ENCODE peak calls at places on chromosomes 2 and 18, in four cellular contexts. J is stomach, L is K562, M is H1. V is an unnamed sample.

GRCh38 chr18:79568543-79569205 is 110.9 kb upstream of the CTDP1 start:
- DNase-seq in J (peak), L (no peak), M (no peak), V (peak)

GRCh38 chr2:102144128-102144527 is 1.6 kb downstream of the IL1R1 start:
- DNase-seq in J (no peak), L (no peak), M (no peak), V (no peak)

GRCh38 chr2:238320648-238321281 is 447 bp downstream of the TRAF3IP1 start:
- DNase-seq in J (no peak), L (no peak), M (no peak), V (peak)

GRCh38 chr2:127138281-127138680 is 31.3 kb upstream of the BIN1 start:
- DNase-seq in J (no peak), L (no peak), M (no peak), V (no peak)

GRCh38 chr2:187566712-187567111 is 12.5 kb upstream of the TFPI start:
- DNase-seq in J (no peak), L (no peak), M (no peak), V (no peak)

GRCh38 chr18:28041366-28041765 is 135.6 kb downstream of the CDH2 start:
- DNase-seq in J (no peak), L (no peak), M (no peak), V (no peak)

GRCh38 chr2:192190474-192190873 is 4.3 kb downstream of the TMEFF2 start:
- DNase-seq in J (no peak), L (peak), M (no peak), V (no peak)

GRCh38 chr2:186256540-186256939 is 229.5 kb upstream of the ZC3H15 start:
- DNase-seq in J (no peak), L (no peak), M (no peak), V (no peak)

GRCh38 chr2:241211276-241211675 is 22.8 kb downstream of the ANO7 start:
- DNase-seq in J (no peak), L (no peak), M (no peak), V (no peak)

GRCh38 chr2:32485399-32485798 is 128.6 kb downstream of the BIRC6 start:
- DNase-seq in J (no peak), L (no peak), M (no peak), V (no peak)

GRCh38 chr18:31716362-31716761 is 32.0 kb upstream of the B4GALT6 start:
- DNase-seq in J (no peak), L (no peak), M (no peak), V (no peak)

GRCh38 chr18:48804856-48805610 is 145.7 kb downstream of the SMAD7 start:
- DNase-seq in J (peak), L (no peak), M (no peak), V (peak)

GRCh38 chr2:227191367-227191766 is 26.9 kb downstream of the COL4A3 start:
- DNase-seq in J (no peak), L (no peak), M (peak), V (no peak)

GRCh38 chr2:46828039-46828438 is 87.6 kb downstream of the MCFD2 start:
- DNase-seq in J (no peak), L (no peak), M (no peak), V (no peak)

GRCh38 chr2:75403991-75404428 is 156.7 kb downstream of the EVA1A start:
- DNase-seq in J (no peak), L (peak), M (peak), V (no peak)

GRCh38 chr2:143209570-143210445 is 80.6 kb downstream of the ARHGAP15 start:
- DNase-seq in J (no peak), L (no peak), M (no peak), V (no peak)

GRCh38 chr2:237904806-237905599 is 45.6 kb downstream of the RAMP1 start:
- DNase-seq in J (no peak), L (no peak), M (no peak), V (peak)

GRCh38 chr2:108620656-108621055 is 86.4 kb downstream of the LIMS1 start:
- DNase-seq in J (no peak), L (no peak), M (no peak), V (no peak)

GRCh38 chr2:183164111-183165015 is 40.1 kb downstream of the NUP35 start:
- DNase-seq in J (no peak), L (no peak), M (no peak), V (no peak)

GRCh38 chr2:144832048-144832447 is 312.1 kb upstream of the ZEB2 start:
- DNase-seq in J (no peak), L (no peak), M (no peak), V (no peak)

GRCh38 chr18:50154420-50154819 is 40.5 kb downstream of the MYO5B start:
- DNase-seq in J (no peak), L (no peak), M (no peak), V (no peak)

GRCh38 chr18:50151876-50152275 is 43.1 kb downstream of the MYO5B start:
- DNase-seq in J (no peak), L (peak), M (no peak), V (no peak)

GRCh38 chr18:50155406-50155805 is 39.5 kb downstream of the MYO5B start:
- DNase-seq in J (no peak), L (no peak), M (no peak), V (no peak)

GRCh38 chr18:50152900-50153299 is 42.0 kb downstream of the MYO5B start:
- DNase-seq in J (no peak), L (no peak), M (no peak), V (no peak)
- H3K27ac ChIP-seq in J (no peak), L (no peak), M (no peak), V (no peak)

DNA sequence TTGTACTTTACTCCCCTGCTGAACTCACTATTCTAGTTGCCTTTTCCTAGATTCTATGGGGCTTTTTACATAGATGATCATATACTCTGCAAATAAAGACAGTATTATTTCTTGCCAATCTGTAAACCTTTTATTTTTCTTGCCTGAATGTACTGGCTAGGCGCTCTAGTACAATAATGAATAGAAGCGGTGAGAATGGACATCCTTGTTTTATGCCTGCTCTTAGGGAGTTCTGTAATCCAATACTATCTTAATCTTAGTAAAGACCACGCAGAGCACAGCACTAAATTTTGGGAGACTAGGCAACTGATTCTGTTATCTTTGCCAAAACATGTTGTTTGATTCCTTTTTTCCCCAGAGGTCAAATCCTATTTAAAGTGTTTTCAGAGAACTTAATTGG is 7.0 kb downstream of the KRCC1 start:
- DNase-seq in J (no peak), L (no peak), M (no peak), V (no peak)
- TF ChIP-seq EP300 in J (no peak), L (no peak), M (no peak), V (no peak)

GRCh38 chr18:41391616-41392610 is 563.1 kb upstream of the PIK3C3 start:
- DNase-seq in J (peak), L (no peak), M (peak), V (no peak)

GRCh38 chr18:41395695-41396094 is 559.3 kb upstream of the PIK3C3 start:
- DNase-seq in J (no peak), L (no peak), M (no peak), V (no peak)

GRCh38 chr18:41389936-41390667 is 564.9 kb upstream of the PIK3C3 start:
- DNase-seq in J (no peak), L (no peak), M (no peak), V (no peak)
- H3K27ac ChIP-seq in J (no peak), L (no peak), M (no peak), V (no peak)

GRCh38 chr2:20615466-20616241 is 35.2 kb downstream of the HS1BP3 start:
- DNase-seq in J (peak), L (no peak), M (no peak), V (peak)
- TF ChIP-seq EP300 in J (peak), L (no peak), M (no peak), V (no peak)

DNA sequence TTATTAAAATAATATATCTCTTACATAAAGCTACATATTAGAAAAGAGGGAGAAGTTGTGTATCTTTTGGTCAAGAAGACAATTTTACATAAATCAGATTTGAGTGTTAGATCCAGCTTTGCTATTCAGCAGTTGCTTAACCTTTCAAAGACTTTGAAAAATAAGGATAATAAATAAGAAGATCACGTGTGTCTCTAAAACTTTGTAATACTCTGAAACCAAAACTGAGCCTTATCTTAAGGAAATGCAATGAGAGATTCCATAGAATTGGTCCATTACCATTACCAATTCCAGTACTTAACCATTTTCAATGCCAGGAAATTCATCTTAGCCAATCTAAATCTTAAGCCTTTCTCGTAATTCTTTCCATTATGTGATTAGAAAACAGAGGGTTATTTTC is 89.2 kb upstream of the COL5A2 start:
- DNase-seq in J (no peak), L (no peak), M (no peak), V (no peak)
- H3K27ac ChIP-seq in J (no peak), L (no peak), M (no peak), V (no peak)

DNA sequence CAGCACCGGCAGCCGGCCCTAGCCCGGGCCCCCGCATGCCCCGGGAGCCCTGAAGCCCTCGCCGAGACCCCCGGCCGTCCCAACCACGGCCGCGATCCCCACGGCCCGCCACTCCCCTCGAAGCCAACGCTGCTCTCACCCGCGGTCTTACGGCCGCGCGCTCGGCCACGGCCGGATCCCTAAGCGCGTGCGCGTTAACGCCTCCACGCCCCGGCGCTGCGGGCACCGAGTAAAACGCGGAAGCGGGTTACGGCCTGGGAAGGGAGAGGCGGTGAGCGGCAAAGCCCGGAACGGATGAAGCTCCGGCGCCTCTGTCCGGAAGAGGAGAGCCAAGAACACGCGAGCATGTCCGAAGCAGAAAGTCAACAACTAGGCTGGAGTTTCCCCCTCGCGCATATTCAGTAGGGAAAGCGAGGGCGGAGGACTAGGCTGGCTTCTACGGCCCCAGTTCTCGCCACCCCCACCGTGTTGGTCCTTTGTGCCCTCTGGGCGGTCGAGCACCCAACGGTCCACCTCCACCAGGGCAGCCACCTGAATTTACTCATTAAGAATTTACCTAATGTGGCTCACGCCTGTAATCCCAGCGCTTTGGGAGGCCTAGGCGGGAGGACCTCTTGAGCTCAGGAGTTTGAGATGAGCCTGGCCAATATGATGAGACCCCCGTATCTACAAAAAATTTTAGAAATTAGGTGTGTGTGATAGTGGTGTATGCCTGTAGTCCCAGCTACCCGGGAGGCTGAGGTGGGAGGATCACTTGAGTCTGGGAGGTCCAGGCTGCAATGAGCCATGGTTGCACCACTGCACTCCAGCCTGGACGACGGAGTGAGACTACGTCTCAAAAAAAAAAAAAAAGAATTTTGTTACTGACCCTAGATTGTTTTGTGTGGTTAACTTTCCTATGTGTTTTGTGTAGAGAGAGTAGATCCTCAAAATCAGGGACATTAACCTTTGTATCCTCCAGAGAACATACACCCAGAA is at the start of gene KANSL3:
- DNase-seq in J (peak), L (peak), M (peak), V (peak)
- TF ChIP-seq EP300 in J (no peak), L (peak), M (peak), V (no peak)

GRCh38 chr2:233082934-233083755 is 23.0 kb downstream of the INPP5D start:
- DNase-seq in J (no peak), L (no peak), M (no peak), V (no peak)

GRCh38 chr2:233081232-233081730 is 21.1 kb downstream of the INPP5D start:
- DNase-seq in J (no peak), L (no peak), M (no peak), V (peak)

GRCh38 chr2:233082222-233082933 is 22.2 kb downstream of the INPP5D start:
- DNase-seq in J (no peak), L (no peak), M (no peak), V (no peak)

GRCh38 chr2:233080836-233081229 is 20.7 kb downstream of the INPP5D start:
- DNase-seq in J (no peak), L (no peak), M (no peak), V (peak)

DNA sequence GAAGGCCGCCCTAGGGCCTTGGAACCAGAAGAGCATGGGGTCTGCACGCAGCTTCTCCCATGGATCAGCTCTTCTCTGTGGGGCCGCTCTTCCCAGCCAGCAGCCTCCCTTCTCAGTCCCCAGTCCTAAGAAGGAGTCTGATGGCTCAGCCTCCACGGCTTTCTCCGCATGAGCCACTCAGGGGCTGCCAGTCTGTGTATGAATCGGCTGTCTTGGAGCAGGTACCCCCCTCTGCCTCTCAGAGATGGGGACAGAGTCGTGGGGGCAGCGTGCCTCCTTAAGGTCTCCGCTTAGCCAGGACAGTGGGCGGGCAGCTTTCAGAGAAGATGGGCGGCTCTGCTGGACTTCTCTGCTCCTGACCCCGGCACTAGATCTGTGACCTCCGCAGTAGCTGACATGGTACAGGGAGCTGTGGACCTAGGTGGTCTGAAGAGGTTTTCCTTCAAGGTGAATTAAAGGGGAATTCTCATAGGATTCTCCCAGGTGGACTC is 21.6 kb downstream of the INPP5D start:
- DNase-seq in J (no peak), L (no peak), M (no peak), V (peak)
- H3K27ac ChIP-seq in J (peak), L (no peak), M (no peak), V (no peak)

DNA sequence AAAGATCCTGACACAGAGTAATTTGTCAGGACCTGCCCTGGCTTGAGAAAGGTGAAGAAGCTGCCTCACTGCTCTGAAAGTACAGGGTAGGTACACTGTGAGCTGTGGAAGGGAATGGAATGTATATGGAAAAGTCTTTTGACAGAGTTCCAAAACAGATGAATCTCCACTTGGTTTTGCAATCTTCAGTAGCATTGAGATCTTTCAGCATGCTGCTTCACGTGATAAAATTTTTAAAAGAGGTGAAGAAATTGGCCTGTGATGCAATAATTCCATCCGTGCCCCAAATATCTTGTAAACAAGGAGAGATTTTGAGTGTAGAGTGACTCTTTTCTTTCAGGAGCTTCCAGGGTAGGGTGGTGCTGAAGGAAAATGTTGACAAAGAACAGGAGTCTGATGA is 123.1 kb downstream of the OSR1 start:
- DNase-seq in J (no peak), L (no peak), M (no peak), V (no peak)
- TF ChIP-seq EP300 in J (no peak), L (no peak), M (no peak), V (no peak)

V was measured in suprapubic skin.